ENCODE peak calls at places on chromosomes 5 and 9, in six cellular contexts. P is left colon, T is AG10803, Y is lung, U is T-helper 1 cell, X is NCI-H1092. W is an unnamed sample.

GRCh38 chr9:71115448-71115975 is 5.9 kb downstream of the TRPM3 start:
- DNase-seq in P (no peak), T (no peak), Y (no peak), U (no peak), X (no peak), W (no peak)

GRCh38 chr5:154165886-154166285 is 24.6 kb upstream of the GALNT10 start:
- DNase-seq in P (no peak), T (no peak), Y (no peak), U (no peak), X (no peak), W (no peak)

GRCh38 chr5:178318893-178319292 is 86.3 kb upstream of the PHYKPL start:
- DNase-seq in P (no peak), T (no peak), Y (no peak), U (no peak), X (no peak), W (no peak)

GRCh38 chr5:168809218-168809617 is 230.1 kb upstream of the PANK3 start:
- DNase-seq in P (no peak), T (no peak), Y (no peak), U (no peak), X (no peak), W (no peak)

GRCh38 chr9:99478469-99479027 is 256.5 kb downstream of the SEC61B start:
- DNase-seq in P (no peak), T (no peak), Y (no peak), U (no peak), X (no peak), W (no peak)

GRCh38 chr5:52706775-52707174 is 80.9 kb upstream of the ITGA1 start:
- DNase-seq in P (no peak), T (no peak), Y (no peak), U (no peak), X (no peak), W (no peak)

GRCh38 chr5:38948501-38948900 is 102.7 kb downstream of the OSMR start:
- DNase-seq in P (no peak), T (peak; percentile 78), Y (no peak), U (no peak), X (no peak), W (no peak)

GRCh38 chr9:69036319-69036718 is 767 bp downstream of the FXN start:
- DNase-seq in P (no peak), T (no peak), Y (no peak), U (no peak), X (no peak), W (no peak)

GRCh38 chr9:88809836-88810235 is 181.4 kb upstream of the S1PR3 start:
- DNase-seq in P (no peak), T (no peak), Y (no peak), U (no peak), X (no peak), W (no peak)

GRCh38 chr9:10586407-10586806 is 26.4 kb downstream of the PTPRD start:
- DNase-seq in P (no peak), T (no peak), Y (no peak), U (no peak), X (no peak), W (no peak)

GRCh38 chr5:157828031-157828948 is 30.7 kb downstream of the CLINT1 start:
- DNase-seq in P (no peak), T (peak; percentile 13), Y (no peak), U (no peak), X (no peak), W (no peak)

GRCh38 chr9:764105-764524 is 77.4 kb upstream of the DMRT1 start:
- DNase-seq in P (peak; percentile 69), T (peak; percentile 82), Y (peak; percentile 57), U (no peak), X (peak; percentile 37), W (no peak)

GRCh38 chr9:17962747-17963146 is 383.9 kb downstream of the SH3GL2 start:
- DNase-seq in P (no peak), T (peak; percentile 0), Y (no peak), U (no peak), X (no peak), W (no peak)

GRCh38 chr9:85740821-85741111 is 988 bp downstream of the AGTPBP1 start:
- DNase-seq in P (no peak), T (no peak), Y (no peak), U (no peak), X (no peak), W (no peak)